ENCODE peak calls at places on chromosomes 3 and 15, in five cellular contexts. One of them, this sample, is unnamed.

GRCh38 chr3:108914774-108915641 is 38.7 kb downstream of the GUCA1C start:
- DNase-seq in lung: peak
- DNase-seq in uterus: no peak
- DNase-seq in neural progenitor cell: peak
- DNase-seq in tibial artery: peak
- DNase-seq in this sample: no peak

GRCh38 chr3:43288366-43288765 is 2.0 kb downstream of the SNRK start:
- DNase-seq in uterus: no peak
- DNase-seq in neural progenitor cell: no peak
- DNase-seq in lung: no peak
- DNase-seq in tibial artery: no peak
- DNase-seq in this sample: no peak

GRCh38 chr15:85414495-85414894 is 34.1 kb downstream of the AKAP13 start:
- DNase-seq in uterus: no peak
- DNase-seq in neural progenitor cell: no peak
- DNase-seq in tibial artery: no peak
- DNase-seq in lung: no peak
- DNase-seq in this sample: no peak

GRCh38 chr3:158738653-158739052 is 6.4 kb upstream of the RARRES1 start:
- DNase-seq in uterus: no peak
- DNase-seq in neural progenitor cell: no peak
- DNase-seq in tibial artery: no peak
- DNase-seq in lung: no peak
- DNase-seq in this sample: no peak

GRCh38 chr3:22117751-22118346 is 366.8 kb upstream of the ZNF385D start:
- DNase-seq in tibial artery: no peak
- DNase-seq in lung: no peak
- DNase-seq in neural progenitor cell: peak
- DNase-seq in uterus: no peak
- DNase-seq in this sample: no peak

GRCh38 chr15:38624248-38625214 is 59.9 kb upstream of the RASGRP1 start:
- DNase-seq in lung: no peak
- DNase-seq in neural progenitor cell: no peak
- DNase-seq in tibial artery: no peak
- DNase-seq in uterus: no peak
- DNase-seq in this sample: no peak

GRCh38 chr3:58384381-58385090 is 49.1 kb downstream of the PDHB start:
- DNase-seq in uterus: no peak
- DNase-seq in lung: no peak
- DNase-seq in neural progenitor cell: no peak
- DNase-seq in tibial artery: no peak
- DNase-seq in this sample: no peak

GRCh38 chr3:57081173-57081572 is 20.7 kb downstream of the SPATA12 start:
- DNase-seq in uterus: no peak
- DNase-seq in neural progenitor cell: no peak
- DNase-seq in lung: no peak
- DNase-seq in tibial artery: no peak
- DNase-seq in this sample: no peak

GRCh38 chr3:155262295-155262694 is 31.2 kb downstream of the STRIT1 start:
- DNase-seq in neural progenitor cell: no peak
- DNase-seq in tibial artery: no peak
- DNase-seq in uterus: no peak
- DNase-seq in lung: no peak
- DNase-seq in this sample: no peak

GRCh38 chr3:49716169-49716568 is 3.3 kb downstream of the AMIGO3 start:
- DNase-seq in lung: no peak
- DNase-seq in tibial artery: no peak
- DNase-seq in neural progenitor cell: no peak
- DNase-seq in uterus: peak
- DNase-seq in this sample: no peak

GRCh38 chr3:12638105-12638504 is 25.8 kb downstream of the RAF1 start:
- DNase-seq in lung: no peak
- DNase-seq in uterus: no peak
- DNase-seq in tibial artery: no peak
- DNase-seq in neural progenitor cell: no peak
- DNase-seq in this sample: no peak

GRCh38 chr3:148992027-148992634 is 791 bp downstream of the GYG1 start:
- DNase-seq in neural progenitor cell: peak
- DNase-seq in tibial artery: peak
- DNase-seq in lung: peak
- DNase-seq in uterus: peak
- DNase-seq in this sample: no peak

GRCh38 chr3:186651678-186652215 is 11.5 kb downstream of the FETUB start:
- DNase-seq in neural progenitor cell: no peak
- DNase-seq in lung: peak
- DNase-seq in tibial artery: no peak
- DNase-seq in uterus: no peak
- DNase-seq in this sample: no peak

GRCh38 chr3:178097576-178097975 is 438.7 kb upstream of the KCNMB2 start:
- DNase-seq in uterus: peak
- DNase-seq in neural progenitor cell: no peak
- DNase-seq in lung: no peak
- DNase-seq in tibial artery: peak
- DNase-seq in this sample: no peak

GRCh38 chr15:42270551-42270950 is 2.5 kb upstream of the GANC start:
- DNase-seq in neural progenitor cell: no peak
- DNase-seq in uterus: no peak
- DNase-seq in lung: no peak
- DNase-seq in tibial artery: no peak
- DNase-seq in this sample: no peak
- H3K27ac ChIP-seq in neural progenitor cell: no peak
- H3K27ac ChIP-seq in uterus: no peak
- H3K27ac ChIP-seq in lung: peak
- H3K27ac ChIP-seq in tibial artery: no peak
- H3K27ac ChIP-seq in this sample: peak

GRCh38 chr3:101938262-101938847 is 89.0 kb downstream of the NFKBIZ start:
- DNase-seq in neural progenitor cell: no peak
- DNase-seq in uterus: no peak
- DNase-seq in lung: no peak
- DNase-seq in tibial artery: no peak
- DNase-seq in this sample: no peak
- H3K4me3 ChIP-seq in neural progenitor cell: no peak
- H3K4me3 ChIP-seq in uterus: no peak
- H3K4me3 ChIP-seq in lung: no peak
- H3K4me3 ChIP-seq in tibial artery: no peak
- H3K4me3 ChIP-seq in this sample: no peak

GRCh38 chr3:16176391-16177030 is 2.0 kb downstream of the GALNT15 start:
- DNase-seq in lung: no peak
- DNase-seq in uterus: no peak
- DNase-seq in neural progenitor cell: no peak
- DNase-seq in tibial artery: no peak
- DNase-seq in this sample: no peak

GRCh38 chr3:16177962-16178627 is 3.6 kb downstream of the GALNT15 start:
- DNase-seq in neural progenitor cell: peak
- DNase-seq in tibial artery: peak
- DNase-seq in uterus: peak
- DNase-seq in lung: peak
- DNase-seq in this sample: peak

GRCh38 chr3:16174389-16174788 is at the start of gene GALNT15:
- DNase-seq in lung: peak
- DNase-seq in neural progenitor cell: peak
- DNase-seq in tibial artery: peak
- DNase-seq in uterus: peak
- DNase-seq in this sample: peak

GRCh38 chr3:16173696-16174355 is 654 bp upstream of the GALNT15 start:
- DNase-seq in uterus: no peak
- DNase-seq in tibial artery: no peak
- DNase-seq in lung: no peak
- DNase-seq in neural progenitor cell: no peak
- DNase-seq in this sample: no peak

DNA sequence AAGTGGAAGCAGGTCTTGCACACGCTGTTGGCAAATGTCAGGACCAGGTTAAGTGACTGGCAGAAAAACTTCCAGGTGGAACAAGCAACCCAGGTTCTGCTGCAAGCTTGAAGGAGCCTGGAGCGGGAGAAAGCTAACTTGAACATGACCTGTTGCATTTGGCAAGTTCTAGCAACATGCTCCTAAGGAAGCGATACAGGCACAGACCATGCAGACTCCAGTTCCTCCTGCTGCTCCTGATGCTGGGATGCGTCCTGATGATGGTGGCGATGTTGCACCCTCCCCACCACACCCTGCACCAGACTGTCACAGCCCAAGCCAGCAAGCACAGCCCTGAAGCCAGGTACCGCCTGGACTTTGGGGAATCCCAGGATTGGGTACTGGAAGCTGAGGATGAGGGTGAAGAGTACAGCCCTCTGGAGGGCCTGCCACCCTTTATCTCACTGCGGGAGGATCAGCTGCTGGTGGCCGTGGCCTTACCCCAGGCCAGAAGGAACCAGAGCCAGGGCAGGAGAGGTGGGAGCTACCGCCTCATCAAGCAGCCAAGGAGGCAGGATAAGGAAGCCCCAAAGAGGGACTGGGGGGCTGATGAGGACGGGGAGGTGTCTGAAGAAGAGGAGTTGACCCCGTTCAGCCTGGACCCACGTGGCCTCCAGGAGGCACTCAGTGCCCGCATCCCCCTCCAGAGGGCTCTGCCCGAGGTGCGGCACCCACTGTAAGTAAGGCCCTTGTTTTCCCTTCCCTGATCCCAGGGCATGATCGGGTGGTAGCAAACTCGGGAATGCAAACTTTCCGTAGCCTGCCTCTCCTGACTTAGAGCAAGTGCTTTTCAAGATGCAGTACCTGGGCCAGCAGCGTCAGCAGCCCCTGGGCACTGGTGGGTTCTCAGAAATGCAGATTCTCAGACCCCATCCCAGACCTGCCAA is 759 bp downstream of the GALNT15 start:
- DNase-seq in lung: no peak
- DNase-seq in tibial artery: no peak
- DNase-seq in uterus: no peak
- DNase-seq in neural progenitor cell: no peak
- DNase-seq in this sample: no peak
- H3K27ac ChIP-seq in lung: no peak
- H3K27ac ChIP-seq in tibial artery: peak
- H3K27ac ChIP-seq in uterus: peak
- H3K27ac ChIP-seq in neural progenitor cell: no peak
- H3K27ac ChIP-seq in this sample: peak

DNA sequence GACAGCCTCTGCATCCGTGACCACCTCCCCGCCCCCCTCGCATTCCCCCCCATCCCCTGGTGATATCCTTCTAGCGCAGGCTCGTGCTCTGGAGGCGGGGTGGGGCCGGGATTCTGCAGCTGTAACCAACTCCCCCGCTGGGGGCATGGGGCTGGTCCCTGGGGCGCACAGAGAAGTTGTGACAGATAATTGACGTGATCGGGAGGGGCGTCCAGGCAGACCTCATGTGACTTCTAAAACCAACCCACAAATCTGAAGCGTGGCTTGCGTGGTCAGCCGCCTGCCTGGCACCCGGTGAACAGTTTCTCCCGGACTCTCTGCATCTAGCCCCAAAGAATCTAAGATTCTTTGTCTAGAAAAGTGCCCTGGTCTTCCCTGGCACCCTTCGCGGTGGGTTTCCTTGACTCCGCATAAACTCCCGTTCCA is 100.6 kb upstream of the IGF1R start:
- DNase-seq in uterus: peak
- DNase-seq in tibial artery: peak
- DNase-seq in lung: no peak
- DNase-seq in neural progenitor cell: peak
- DNase-seq in this sample: no peak
- H3K4me3 ChIP-seq in uterus: peak
- H3K4me3 ChIP-seq in tibial artery: peak
- H3K4me3 ChIP-seq in lung: peak
- H3K4me3 ChIP-seq in neural progenitor cell: peak
- H3K4me3 ChIP-seq in this sample: peak

GRCh38 chr3:124826703-124827102 is 60.5 kb downstream of the ITGB5 start:
- DNase-seq in neural progenitor cell: no peak
- DNase-seq in lung: no peak
- DNase-seq in uterus: peak
- DNase-seq in tibial artery: no peak
- DNase-seq in this sample: peak

GRCh38 chr3:124829819-124830554 is 57.2 kb downstream of the ITGB5 start:
- DNase-seq in lung: no peak
- DNase-seq in neural progenitor cell: no peak
- DNase-seq in uterus: no peak
- DNase-seq in tibial artery: peak
- DNase-seq in this sample: no peak

GRCh38 chr3:124831631-124832184 is 55.5 kb downstream of the ITGB5 start:
- DNase-seq in neural progenitor cell: no peak
- DNase-seq in lung: no peak
- DNase-seq in uterus: no peak
- DNase-seq in tibial artery: no peak
- DNase-seq in this sample: no peak

GRCh38 chr3:124832782-124833709 is 54.1 kb downstream of the ITGB5 start:
- DNase-seq in neural progenitor cell: no peak
- DNase-seq in lung: no peak
- DNase-seq in uterus: no peak
- DNase-seq in tibial artery: no peak
- DNase-seq in this sample: no peak

DNA sequence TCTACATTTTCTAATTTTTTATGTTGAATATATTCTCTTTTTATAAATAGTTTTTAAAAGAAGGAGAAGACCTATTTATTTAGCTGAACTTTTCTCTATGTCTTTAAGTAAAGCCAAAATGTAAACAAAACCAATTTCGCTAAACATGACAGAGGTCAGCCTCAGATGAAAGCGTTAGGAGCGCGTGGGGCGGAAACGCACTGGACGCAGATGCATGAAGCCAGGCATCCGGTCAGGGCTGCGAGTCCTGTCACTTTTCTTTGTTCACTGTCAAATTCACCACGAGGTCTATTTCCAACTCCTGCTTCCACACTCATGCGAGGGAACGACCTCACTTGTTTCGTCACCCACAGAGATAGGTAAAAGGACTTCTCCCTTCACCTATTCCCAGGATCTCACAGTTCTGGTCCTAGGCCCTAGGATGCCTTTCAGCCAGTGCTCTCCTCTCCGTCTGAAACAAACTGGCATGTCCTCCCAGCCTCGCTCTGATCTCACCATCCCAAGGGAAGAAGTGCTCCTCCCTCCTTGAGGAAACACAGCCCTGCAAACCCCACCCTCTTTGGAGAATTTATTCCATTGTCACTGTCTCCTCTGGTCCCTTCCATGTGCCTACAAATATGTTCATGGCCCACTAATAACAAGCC is 57.9 kb downstream of the ITGB5 start:
- DNase-seq in uterus: no peak
- DNase-seq in neural progenitor cell: no peak
- DNase-seq in tibial artery: peak
- DNase-seq in lung: no peak
- DNase-seq in this sample: no peak
- H3K27ac ChIP-seq in uterus: peak
- H3K27ac ChIP-seq in neural progenitor cell: no peak
- H3K27ac ChIP-seq in tibial artery: peak
- H3K27ac ChIP-seq in lung: peak
- H3K27ac ChIP-seq in this sample: peak

GRCh38 chr3:122012821-122013220 is 9.2 kb downstream of the ILDR1 start:
- DNase-seq in lung: no peak
- DNase-seq in neural progenitor cell: no peak
- DNase-seq in uterus: no peak
- DNase-seq in tibial artery: no peak
- DNase-seq in this sample: no peak
- H3K4me3 ChIP-seq in lung: no peak
- H3K4me3 ChIP-seq in neural progenitor cell: no peak
- H3K4me3 ChIP-seq in uterus: no peak
- H3K4me3 ChIP-seq in tibial artery: no peak
- H3K4me3 ChIP-seq in this sample: no peak

DNA sequence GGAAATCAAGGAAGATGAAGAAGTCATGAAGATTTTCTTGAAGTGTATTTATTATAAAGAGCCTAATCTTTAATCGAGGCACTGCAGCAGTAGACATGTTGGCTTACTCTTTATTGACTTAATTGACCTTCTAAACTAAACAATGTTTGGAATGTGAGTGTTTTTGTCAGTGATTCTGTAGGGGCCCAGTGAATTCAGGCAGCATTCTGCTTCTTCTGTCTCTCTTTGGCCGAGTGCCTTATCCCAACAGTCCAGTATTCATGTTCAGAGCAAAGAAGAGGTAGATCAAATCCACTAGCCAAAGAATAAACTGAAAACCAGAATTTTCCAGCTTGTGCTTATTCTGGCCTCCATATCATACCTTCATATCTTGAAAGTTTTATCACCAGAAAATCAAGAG is 55.7 kb downstream of the RLBP1 start:
- DNase-seq in neural progenitor cell: peak
- DNase-seq in tibial artery: no peak
- DNase-seq in uterus: no peak
- DNase-seq in lung: no peak
- DNase-seq in this sample: no peak
- H3K27ac ChIP-seq in neural progenitor cell: no peak
- H3K27ac ChIP-seq in tibial artery: peak
- H3K27ac ChIP-seq in uterus: peak
- H3K27ac ChIP-seq in lung: no peak
- H3K27ac ChIP-seq in this sample: peak